ENCODE peak calls at places on chromosomes 7 and 10, in six cellular contexts. One of them, this sample, is unnamed.

GRCh38 chr7:197413-198335 is 5.3 kb downstream of the FAM20C start:
- DNase-seq in MM.1S: no peak
- DNase-seq in thoracic aorta: no peak
- DNase-seq in uterus: no peak
- DNase-seq in heart right ventricle: no peak
- DNase-seq in left ventricle myocardium inferior: no peak
- DNase-seq in this sample: no peak

GRCh38 chr7:143252002-143252401 is 11.2 kb upstream of the GSTK1 start:
- DNase-seq in MM.1S: no peak
- DNase-seq in thoracic aorta: no peak
- DNase-seq in uterus: no peak
- DNase-seq in heart right ventricle: no peak
- DNase-seq in left ventricle myocardium inferior: no peak
- DNase-seq in this sample: no peak

GRCh38 chr7:13017325-13017853 is 330.0 kb downstream of the ARL4A start:
- DNase-seq in MM.1S: no peak
- DNase-seq in thoracic aorta: no peak
- DNase-seq in uterus: no peak
- DNase-seq in heart right ventricle: no peak
- DNase-seq in left ventricle myocardium inferior: no peak
- DNase-seq in this sample: no peak

GRCh38 chr7:64312826-64313225 is 935 bp upstream of the ZNF736 start:
- DNase-seq in MM.1S: no peak
- DNase-seq in thoracic aorta: no peak
- DNase-seq in uterus: no peak
- DNase-seq in heart right ventricle: no peak
- DNase-seq in left ventricle myocardium inferior: no peak
- DNase-seq in this sample: no peak

GRCh38 chr10:102120987-102121738 is 995 bp upstream of the LDB1 start:
- DNase-seq in MM.1S: no peak
- DNase-seq in thoracic aorta: peak; percentile 43
- DNase-seq in uterus: peak; percentile 85
- DNase-seq in heart right ventricle: peak; percentile 81
- DNase-seq in left ventricle myocardium inferior: peak; percentile 49
- DNase-seq in this sample: peak; percentile 69

GRCh38 chr10:84693006-84693405 is 364.6 kb downstream of the CCSER2 start:
- DNase-seq in MM.1S: no peak
- DNase-seq in thoracic aorta: no peak
- DNase-seq in uterus: no peak
- DNase-seq in heart right ventricle: no peak
- DNase-seq in left ventricle myocardium inferior: no peak
- DNase-seq in this sample: no peak

GRCh38 chr7:43535031-43535451 is 47.9 kb upstream of the STK17A start:
- DNase-seq in MM.1S: no peak
- DNase-seq in thoracic aorta: no peak
- DNase-seq in uterus: no peak
- DNase-seq in heart right ventricle: no peak
- DNase-seq in left ventricle myocardium inferior: no peak
- DNase-seq in this sample: no peak

GRCh38 chr10:24096281-24096680 is 112.7 kb upstream of the KIAA1217 start:
- DNase-seq in MM.1S: no peak
- DNase-seq in thoracic aorta: no peak
- DNase-seq in uterus: no peak
- DNase-seq in heart right ventricle: no peak
- DNase-seq in left ventricle myocardium inferior: no peak
- DNase-seq in this sample: no peak

GRCh38 chr10:76333801-76334200 is 902.4 kb downstream of the LRMDA start:
- DNase-seq in MM.1S: no peak
- DNase-seq in thoracic aorta: no peak
- DNase-seq in uterus: no peak
- DNase-seq in heart right ventricle: no peak
- DNase-seq in left ventricle myocardium inferior: no peak
- DNase-seq in this sample: no peak

GRCh38 chr7:41252551-41252950 is 450.3 kb downstream of the INHBA start:
- DNase-seq in MM.1S: no peak
- DNase-seq in thoracic aorta: no peak
- DNase-seq in uterus: no peak
- DNase-seq in heart right ventricle: no peak
- DNase-seq in left ventricle myocardium inferior: no peak
- DNase-seq in this sample: no peak

GRCh38 chr7:2523941-2524807 is 4.6 kb downstream of the LFNG start:
- DNase-seq in MM.1S: peak; percentile 19
- DNase-seq in thoracic aorta: no peak
- DNase-seq in uterus: peak; percentile 62
- DNase-seq in heart right ventricle: peak; percentile 87
- DNase-seq in left ventricle myocardium inferior: peak; percentile 84
- DNase-seq in this sample: peak; percentile 87

GRCh38 chr10:7486533-7486932 is 75.7 kb upstream of the SFMBT2 start:
- DNase-seq in MM.1S: no peak
- DNase-seq in thoracic aorta: no peak
- DNase-seq in uterus: no peak
- DNase-seq in heart right ventricle: no peak
- DNase-seq in left ventricle myocardium inferior: no peak
- DNase-seq in this sample: no peak

GRCh38 chr10:90751107-90751997 is 106.5 kb downstream of the HTR7 start:
- DNase-seq in MM.1S: peak; percentile 60
- DNase-seq in thoracic aorta: no peak
- DNase-seq in uterus: no peak
- DNase-seq in heart right ventricle: no peak
- DNase-seq in left ventricle myocardium inferior: no peak
- DNase-seq in this sample: no peak

GRCh38 chr7:78828317-78828716 is 625.1 kb downstream of the MAGI2 start:
- DNase-seq in MM.1S: no peak
- DNase-seq in thoracic aorta: no peak
- DNase-seq in uterus: no peak
- DNase-seq in heart right ventricle: no peak
- DNase-seq in left ventricle myocardium inferior: no peak
- DNase-seq in this sample: no peak

GRCh38 chr10:88920198-88920597 is 32.4 kb downstream of the ACTA2 start:
- DNase-seq in MM.1S: no peak
- DNase-seq in thoracic aorta: no peak
- DNase-seq in uterus: no peak
- DNase-seq in heart right ventricle: no peak
- DNase-seq in left ventricle myocardium inferior: no peak
- DNase-seq in this sample: no peak

GRCh38 chr7:54116956-54117355 is 425.2 kb upstream of the VSTM2A start:
- DNase-seq in MM.1S: no peak
- DNase-seq in thoracic aorta: no peak
- DNase-seq in uterus: no peak
- DNase-seq in heart right ventricle: no peak
- DNase-seq in left ventricle myocardium inferior: no peak
- DNase-seq in this sample: no peak

GRCh38 chr10:62020362-62020730 is 118.8 kb downstream of the ARID5B start:
- DNase-seq in MM.1S: no peak
- DNase-seq in thoracic aorta: no peak
- DNase-seq in uterus: no peak
- DNase-seq in heart right ventricle: no peak
- DNase-seq in left ventricle myocardium inferior: no peak
- DNase-seq in this sample: no peak

GRCh38 chr7:99837649-99838361 is 10.0 kb downstream of the CYP3A43 start:
- DNase-seq in MM.1S: peak; percentile 68
- DNase-seq in thoracic aorta: no peak
- DNase-seq in uterus: no peak
- DNase-seq in heart right ventricle: no peak
- DNase-seq in left ventricle myocardium inferior: no peak
- DNase-seq in this sample: no peak

GRCh38 chr7:73352784-73353183 is 24.8 kb downstream of the FKBP6 start:
- DNase-seq in MM.1S: no peak
- DNase-seq in thoracic aorta: no peak
- DNase-seq in uterus: no peak
- DNase-seq in heart right ventricle: no peak
- DNase-seq in left ventricle myocardium inferior: no peak
- DNase-seq in this sample: no peak

GRCh38 chr7:57641521-57642067 is 191.6 kb downstream of the ZNF716 start:
- DNase-seq in MM.1S: no peak
- DNase-seq in thoracic aorta: no peak
- DNase-seq in uterus: no peak
- DNase-seq in heart right ventricle: no peak
- DNase-seq in left ventricle myocardium inferior: no peak
- DNase-seq in this sample: no peak

GRCh38 chr7:57651006-57651405 is 201.0 kb downstream of the ZNF716 start:
- DNase-seq in MM.1S: no peak
- DNase-seq in thoracic aorta: no peak
- DNase-seq in uterus: no peak
- DNase-seq in heart right ventricle: no peak
- DNase-seq in left ventricle myocardium inferior: no peak
- DNase-seq in this sample: no peak

GRCh38 chr7:57646901-57647246 is 196.9 kb downstream of the ZNF716 start:
- DNase-seq in MM.1S: no peak
- DNase-seq in thoracic aorta: no peak
- DNase-seq in uterus: no peak
- DNase-seq in heart right ventricle: no peak
- DNase-seq in left ventricle myocardium inferior: no peak
- DNase-seq in this sample: no peak

GRCh38 chr7:57642730-57643129 is 192.8 kb downstream of the ZNF716 start:
- DNase-seq in MM.1S: no peak
- DNase-seq in thoracic aorta: no peak
- DNase-seq in uterus: no peak
- DNase-seq in heart right ventricle: no peak
- DNase-seq in left ventricle myocardium inferior: no peak
- DNase-seq in this sample: no peak

DNA sequence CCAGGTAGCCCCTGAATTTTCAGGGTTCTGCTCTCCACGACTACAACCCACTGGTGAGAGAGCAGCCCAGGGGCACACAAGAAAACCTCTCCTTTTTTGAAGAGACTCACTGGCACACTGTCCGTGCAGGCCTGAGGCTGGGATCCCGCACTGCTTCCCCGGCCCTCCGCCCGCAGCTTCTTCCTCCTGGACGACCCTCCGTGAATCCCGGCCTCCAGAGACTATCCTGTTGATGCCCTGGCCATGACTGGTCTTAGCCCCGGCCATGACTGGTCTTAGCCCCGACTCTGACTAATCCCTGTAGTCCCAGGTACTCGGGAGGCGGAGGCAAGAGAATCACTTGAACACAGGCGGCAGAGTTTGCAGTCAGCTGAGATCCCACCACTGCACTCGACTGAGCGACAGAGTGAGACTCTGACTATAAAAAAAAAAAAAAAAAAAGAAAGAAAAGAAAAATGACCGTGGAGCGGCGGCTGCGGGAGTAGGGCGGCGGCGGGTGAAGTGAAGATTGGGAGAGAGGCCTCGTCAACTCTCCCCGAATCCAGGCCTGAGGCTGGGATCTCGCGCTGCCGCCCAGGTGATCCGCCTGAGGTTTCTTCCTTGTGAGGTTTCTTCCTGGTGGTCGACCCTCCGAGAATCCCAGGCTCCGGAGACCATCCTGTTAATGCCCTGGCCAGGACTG is 196.4 kb downstream of the ZNF716 start:
- DNase-seq in MM.1S: no peak
- DNase-seq in thoracic aorta: no peak
- DNase-seq in uterus: no peak
- DNase-seq in heart right ventricle: no peak
- DNase-seq in left ventricle myocardium inferior: no peak
- DNase-seq in this sample: no peak
- H3K9me3 ChIP-seq in MM.1S: no peaks in the 10 kb centered on the region
- H3K9me3 ChIP-seq in thoracic aorta: no peaks in the 10 kb centered on the region
- H3K9me3 ChIP-seq in uterus: no peaks in the 10 kb centered on the region
- H3K9me3 ChIP-seq in heart right ventricle: no peaks in the 10 kb centered on the region
- H3K9me3 ChIP-seq in left ventricle myocardium inferior: peaks cover 15% of the 10 kb centered on the region
- H3K9me3 ChIP-seq in this sample: no peaks in the 10 kb centered on the region

DNA sequence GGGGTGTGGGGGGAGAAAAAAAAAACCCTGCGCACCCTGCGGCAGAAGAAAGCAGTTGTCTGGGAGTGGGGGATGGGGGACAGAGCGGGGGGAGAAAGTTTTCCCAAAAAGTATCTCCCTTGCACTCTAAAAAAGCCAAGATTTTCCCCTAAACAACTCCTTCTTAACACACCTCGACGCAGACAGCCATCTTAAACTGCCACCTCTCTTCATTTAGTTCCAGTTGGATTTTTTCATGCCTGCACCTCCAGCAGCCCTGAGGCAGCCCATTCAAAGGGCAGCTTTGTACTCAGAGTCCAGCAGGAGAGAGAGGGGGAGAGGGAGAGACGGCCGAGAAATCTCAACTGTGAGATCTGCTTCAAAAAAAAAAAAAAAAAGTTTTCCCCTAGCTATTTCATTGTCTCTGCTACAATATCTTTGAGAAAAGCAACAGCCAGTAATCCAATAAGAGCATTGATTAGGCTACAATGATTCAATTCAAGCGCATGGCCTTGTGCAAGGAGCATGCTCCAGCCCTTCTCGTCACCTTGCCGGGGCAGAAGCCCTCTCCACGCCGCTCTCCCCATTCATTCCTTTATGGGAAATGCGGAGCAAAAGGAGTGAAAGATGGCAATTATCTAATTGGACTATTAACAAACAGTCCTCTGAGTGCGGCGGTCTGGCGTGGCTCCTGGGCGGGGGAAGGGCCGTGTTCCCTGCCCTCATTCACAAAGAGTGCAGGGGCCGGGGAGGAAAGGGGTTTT is 939 bp upstream of the VAX1 start:
- DNase-seq in MM.1S: no peak
- DNase-seq in thoracic aorta: no peak
- DNase-seq in uterus: no peak
- DNase-seq in heart right ventricle: no peak
- DNase-seq in left ventricle myocardium inferior: no peak
- DNase-seq in this sample: no peak
- H3K9me3 ChIP-seq in MM.1S: no peaks in the 10 kb centered on the region
- H3K9me3 ChIP-seq in thoracic aorta: no peaks in the 10 kb centered on the region
- H3K9me3 ChIP-seq in uterus: no peaks in the 10 kb centered on the region
- H3K9me3 ChIP-seq in heart right ventricle: no peaks in the 10 kb centered on the region
- H3K9me3 ChIP-seq in left ventricle myocardium inferior: peaks cover 4% of the 10 kb centered on the region
- H3K9me3 ChIP-seq in this sample: no peaks in the 10 kb centered on the region

DNA sequence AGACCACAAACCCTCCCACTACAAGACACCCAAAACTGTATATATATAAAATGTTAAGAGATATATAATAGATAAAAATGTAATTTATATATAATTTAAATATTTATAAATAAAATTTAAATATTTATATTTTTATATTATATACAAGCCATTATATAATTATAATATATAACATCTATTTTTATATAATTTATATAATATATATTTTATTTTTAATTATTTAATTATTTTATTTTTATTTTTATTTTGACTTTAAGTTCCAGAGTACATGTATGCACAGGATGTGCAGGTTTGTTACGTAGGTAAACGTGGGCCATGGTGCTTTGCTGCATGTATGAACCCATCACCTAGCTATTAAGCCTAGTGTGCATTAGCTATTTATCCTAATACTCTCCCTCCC is 1090.2 kb downstream of the NXPH1 start:
- DNase-seq in MM.1S: no peak
- DNase-seq in thoracic aorta: no peak
- DNase-seq in uterus: no peak
- DNase-seq in heart right ventricle: no peak
- DNase-seq in left ventricle myocardium inferior: no peak
- DNase-seq in this sample: no peak
- H3K9me3 ChIP-seq in MM.1S: no peaks in the 10 kb centered on the region
- H3K9me3 ChIP-seq in thoracic aorta: no peaks in the 10 kb centered on the region
- H3K9me3 ChIP-seq in uterus: no peaks in the 10 kb centered on the region
- H3K9me3 ChIP-seq in heart right ventricle: no peaks in the 10 kb centered on the region
- H3K9me3 ChIP-seq in left ventricle myocardium inferior: no peaks in the 10 kb centered on the region
- H3K9me3 ChIP-seq in this sample: no peaks in the 10 kb centered on the region

DNA sequence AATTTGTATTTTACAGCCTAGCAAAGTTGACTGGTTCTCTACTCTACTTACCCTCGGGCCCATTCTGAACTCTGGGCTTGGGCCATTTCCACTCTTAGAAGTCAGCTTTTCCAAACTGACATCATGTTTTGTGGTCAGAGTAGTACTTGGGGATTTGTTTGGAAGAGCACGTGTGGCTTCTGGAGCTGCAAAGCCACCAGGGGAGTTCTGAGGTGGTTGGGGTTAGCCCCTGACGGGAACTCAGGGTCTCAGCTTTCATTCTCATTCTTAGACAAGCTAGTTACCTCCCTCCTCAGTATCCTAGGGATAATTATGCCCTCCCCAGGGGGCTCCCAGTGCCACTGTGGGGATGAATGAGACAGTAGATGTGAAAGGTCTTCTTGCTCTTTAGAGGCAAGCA is 647.7 kb upstream of the GALNT17 start:
- DNase-seq in MM.1S: no peak
- DNase-seq in thoracic aorta: no peak
- DNase-seq in uterus: no peak
- DNase-seq in heart right ventricle: no peak
- DNase-seq in left ventricle myocardium inferior: no peak
- DNase-seq in this sample: no peak
- H3K9me3 ChIP-seq in MM.1S: no peaks in the 10 kb centered on the region
- H3K9me3 ChIP-seq in thoracic aorta: no peaks in the 10 kb centered on the region
- H3K9me3 ChIP-seq in uterus: no peaks in the 10 kb centered on the region
- H3K9me3 ChIP-seq in heart right ventricle: peaks cover 8% of the 10 kb centered on the region
- H3K9me3 ChIP-seq in left ventricle myocardium inferior: peaks cover 11% of the 10 kb centered on the region
- H3K9me3 ChIP-seq in this sample: no peaks in the 10 kb centered on the region

This sample was measured in heart left ventricle.